ENCODE peak calls at places on chromosomes 12 and 14, in six cellular contexts. R is foreskin melanocyte, X is D341Med, C is Daoy, H is T-helper 1 cell, B is type B pancreatic cell. S is an unnamed sample.
A peak's percentile ranks its signal among the peaks of the same experiment; 100 is the strongest.

GRCh38 chr12:113647048-113647447 is 175.4 kb upstream of the LHX5 start:
- DNase-seq in R (no peak), X (peak; percentile 60), C (peak; percentile 23), H (no peak), B (no peak), S (peak; percentile 50)

GRCh38 chr12:45598761-45599160 is 130.7 kb upstream of the ARID2 start:
- DNase-seq in R (peak; percentile 78), X (no peak), C (no peak), H (no peak), B (no peak), S (no peak)

GRCh38 chr14:106564058-106564643 is 1037.8 kb downstream of the TMEM121 start:
- DNase-seq in R (no peak), X (peak; percentile 46), C (peak; percentile 51), H (peak; percentile 34), B (no peak), S (no peak)

GRCh38 chr14:74660167-74660566 is 48.1 kb upstream of the LTBP2 start:
- DNase-seq in R (no peak), X (no peak), C (no peak), H (no peak), B (no peak), S (no peak)

GRCh38 chr12:19234171-19234704 is 104.7 kb downstream of the PLEKHA5 start:
- DNase-seq in R (peak; percentile 82), X (no peak), C (no peak), H (no peak), B (no peak), S (no peak)

GRCh38 chr14:103770902-103771301 is 55.3 kb downstream of the ZFYVE21 start:
- DNase-seq in R (no peak), X (no peak), C (no peak), H (no peak), B (no peak), S (no peak)

GRCh38 chr12:116276433-116277216 is 868 bp downstream of the MED13L start:
- DNase-seq in R (peak; percentile 45), X (peak; percentile 75), C (peak; percentile 73), H (peak; percentile 36), B (peak; percentile 81), S (peak; percentile 92)

GRCh38 chr14:35043046-35043445 is 3.0 kb upstream of the FAM177A1 start:
- DNase-seq in R (no peak), X (no peak), C (no peak), H (no peak), B (no peak), S (no peak)

GRCh38 chr14:101948666-101949205 is 15.6 kb upstream of the DYNC1H1 start:
- DNase-seq in R (no peak), X (no peak), C (no peak), H (no peak), B (no peak), S (no peak)

GRCh38 chr14:59529189-59529588 is 44.9 kb downstream of the JKAMP start:
- DNase-seq in R (no peak), X (no peak), C (no peak), H (no peak), B (no peak), S (no peak)

GRCh38 chr12:78977463-78977862 is 112.9 kb downstream of the SYT1 start:
- DNase-seq in R (no peak), X (no peak), C (peak; percentile 1), H (no peak), B (no peak), S (no peak)